ENCODE peak calls at places on chromosomes 11 and 22, in four cellular contexts. C is H1, R is HepG2, A is K562. V is an unnamed sample. For H3K9me3, the result is how much of the 10 kb centered on the place peaks cover.

GRCh38 chr11:44379141-44380008 is 69.4 kb upstream of the ALX4 start:
- DNase-seq in C (no peak), R (no peak), A (no peak), V (no peak)

GRCh38 chr11:87425391-87425790 is 387.7 kb downstream of the TMEM135 start:
- DNase-seq in C (no peak), R (no peak), A (no peak), V (no peak)

GRCh38 chr11:11253995-11254394 is 99.1 kb downstream of the CSNK2A3 start:
- DNase-seq in C (no peak), R (no peak), A (no peak), V (no peak)

GRCh38 chr11:204587-205109 is 2.6 kb downstream of the BET1L start:
- DNase-seq in C (no peak), R (no peak), A (no peak), V (no peak)

GRCh38 chr11:74650498-74650897 is 58.1 kb downstream of the POLD3 start:
- DNase-seq in C (no peak), R (no peak), A (no peak), V (no peak)

GRCh38 chr22:19886605-19887250 is 32.1 kb upstream of the GNB1L start:
- DNase-seq in C (no peak), R (no peak), A (no peak), V (no peak)

GRCh38 chr11:17564687-17565042 is 17.6 kb downstream of the OTOG start:
- DNase-seq in C (no peak), R (no peak), A (peak), V (no peak)

GRCh38 chr22:19872779-19873137 is 18.1 kb upstream of the GNB1L start:
- DNase-seq in C (no peak), R (no peak), A (no peak), V (no peak)

GRCh38 chr22:28736296-28737155 is 5.1 kb downstream of the CHEK2 start:
- DNase-seq in C (no peak), R (no peak), A (no peak), V (no peak)

GRCh38 chr11:29634248-29634647 is 382.6 kb downstream of the KCNA4 start:
- DNase-seq in C (no peak), R (no peak), A (no peak), V (no peak)

GRCh38 chr11:75510626-75511025 is 15.1 kb downstream of the GDPD5 start:
- DNase-seq in C (no peak), R (no peak), A (no peak), V (no peak)

GRCh38 chr11:44538375-44539054 is 26.9 kb upstream of the CD82 start:
- DNase-seq in C (peak), R (peak), A (peak), V (peak)

GRCh38 chr11:85930879-85931366 is 75.7 kb downstream of the CCDC83 start:
- DNase-seq in C (no peak), R (peak), A (no peak), V (no peak)

GRCh38 chr11:71139516-71140205 is 112.7 kb downstream of the SHANK2 start:
- DNase-seq in C (no peak), R (peak), A (no peak), V (no peak)

GRCh38 chr11:77287615-77288273 is 13.7 kb downstream of the GDPD4 start:
- DNase-seq in C (no peak), R (no peak), A (no peak), V (no peak)

GRCh38 chr22:49052560-49052959 is 775.1 kb downstream of the BRD1 start:
- DNase-seq in C (no peak), R (no peak), A (no peak), V (no peak)

GRCh38 chr11:59754494-59754858 is 700 bp upstream of the STX3 start:
- DNase-seq in C (no peak), R (no peak), A (no peak), V (no peak)

GRCh38 chr11:67056640-67057409 is at the start of gene RHOD:
- DNase-seq in C (no peak), R (no peak), A (no peak), V (no peak)

GRCh38 chr11:120562806-120563425 is 51.4 kb downstream of the GRIK4 start:
- DNase-seq in C (no peak), R (no peak), A (no peak), V (no peak)

GRCh38 chr22:31504282-31504681 is 7.9 kb downstream of the SFI1 start:
- DNase-seq in C (no peak), R (no peak), A (no peak), V (no peak)

GRCh38 chr22:19488884-19489843 is 9.4 kb downstream of the CDC45 start:
- DNase-seq in C (no peak), R (no peak), A (peak), V (no peak)

DNA sequence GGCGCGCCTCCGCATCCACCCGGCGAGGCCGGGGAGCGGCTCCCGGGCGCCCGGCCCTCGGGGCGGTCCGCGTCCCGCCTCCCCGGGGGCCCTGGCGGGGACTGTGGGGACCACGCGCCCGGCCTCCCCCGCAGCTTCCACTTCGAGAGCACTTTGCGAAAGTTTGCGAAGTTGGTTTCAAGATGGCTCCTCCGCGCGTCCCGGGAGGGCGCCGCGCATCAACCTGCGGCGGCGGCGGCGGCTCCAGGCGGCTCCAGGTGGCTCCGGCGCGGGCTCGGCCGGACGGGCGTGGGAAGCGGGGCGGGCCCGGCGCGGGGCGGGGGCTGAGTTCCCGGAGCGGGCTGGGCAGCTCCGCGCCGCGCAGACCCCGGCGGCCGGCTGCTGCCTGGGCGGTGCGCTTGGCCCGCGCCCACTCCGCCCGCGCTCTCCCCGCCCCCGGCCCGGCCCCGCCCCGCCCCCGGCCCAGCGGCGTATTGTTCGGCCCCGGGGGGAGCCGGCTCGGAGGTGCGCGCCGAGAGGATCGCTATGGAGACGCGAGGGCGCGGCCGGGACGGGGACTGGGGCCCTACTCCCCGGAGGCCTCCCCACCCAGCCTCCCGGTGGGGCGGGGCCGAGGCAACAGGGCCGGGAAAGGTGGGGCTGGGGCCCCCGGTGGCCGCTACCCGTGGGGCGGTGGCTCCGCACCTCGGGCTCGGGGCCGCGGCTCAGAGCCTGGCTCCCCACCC is at the start of gene CELSR1:
- DNase-seq in C (no peak), R (no peak), A (peak), V (no peak)
- TF ChIP-seq FOSL1 in C (no peak), R (no peak), A (no peak), V (no peak)

DNA sequence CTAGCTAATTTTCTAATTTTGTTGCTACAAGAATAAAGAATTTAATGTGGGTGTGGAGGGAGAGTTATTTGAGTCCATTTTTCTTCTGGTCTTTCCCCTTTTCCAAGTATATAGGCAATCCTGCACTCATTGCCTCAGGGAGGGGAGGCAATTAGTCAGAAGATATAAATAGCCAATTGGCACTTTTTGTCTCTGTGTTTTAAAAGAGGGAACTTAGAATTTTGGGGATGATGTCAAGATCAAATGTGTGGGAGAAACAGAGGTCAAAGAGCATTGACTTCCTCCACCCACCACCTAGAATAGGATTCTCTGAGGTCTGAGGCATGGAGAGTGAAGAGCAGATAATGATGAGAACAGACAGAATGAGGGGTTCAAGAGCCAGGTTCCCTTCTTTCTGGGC is 120.3 kb upstream of the ZC3H12C start:
- DNase-seq in C (no peak), R (no peak), A (no peak), V (no peak)
- TF ChIP-seq SIN3A in C (no peak), R (no peak), A (no peak), V (no peak)

GRCh38 chr11:118735203-118735602 is 55.8 kb upstream of the TREH start:
- DNase-seq in C (no peak), R (no peak), A (no peak), V (no peak)
- H3K9me3 ChIP-seq in C (under half), R (under half), A (under half), V (under half)

DNA sequence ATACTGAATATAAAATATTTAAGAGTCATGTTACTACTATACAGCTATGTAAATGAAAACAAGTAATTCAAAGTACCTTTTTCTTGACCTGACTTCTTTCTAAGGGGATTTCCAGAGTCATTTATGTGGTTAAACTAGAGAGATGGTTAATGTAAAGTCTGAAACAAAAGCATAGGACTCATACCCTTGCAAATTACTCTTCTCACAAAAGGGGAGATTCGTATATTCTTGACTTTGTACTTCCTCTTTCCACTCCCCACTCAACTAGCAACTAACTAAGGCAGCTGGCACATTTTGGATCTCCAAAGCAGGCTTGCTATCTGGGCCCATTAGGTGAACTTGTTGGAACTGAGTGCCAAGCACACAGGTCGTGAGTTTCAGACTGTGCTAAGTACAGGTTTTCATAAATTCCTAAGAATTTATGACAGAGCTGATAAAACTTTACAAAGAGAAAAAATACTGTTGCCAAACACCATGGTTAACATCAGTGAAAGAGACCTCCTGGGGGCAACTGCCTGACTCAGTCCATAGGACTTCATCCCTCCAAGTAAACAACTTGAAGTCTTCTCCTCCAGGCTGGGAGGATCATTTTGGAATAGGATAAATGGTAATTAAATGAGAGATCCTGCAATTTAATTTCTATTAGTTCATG is 77.0 kb upstream of the DDI1 start:
- DNase-seq in C (no peak), R (no peak), A (no peak), V (no peak)
- TF ChIP-seq FOSL1 in C (no peak), R (no peak), A (no peak), V (no peak)

GRCh38 chr11:122007611-122008071 is 108.4 kb downstream of the BLID start:
- DNase-seq in C (no peak), R (no peak), A (no peak), V (no peak)
- TF ChIP-seq SIN3A in C (no peak), R (no peak), A (no peak), V (no peak)